ENCODE peak calls at places on chromosomes 12 and 14, in eight cellular contexts. W, K, L, J, Q, D, Y and M are unnamed samples.

GRCh38 chr14:52049721-52050588 is 18.9 kb downstream of the NID2 start:
- DNase-seq in W (no peak), K (no peak), L (peak), J (no peak), Q (peak), D (no peak), Y (no peak), M (no peak)

GRCh38 chr14:65243766-65244442 is 141.6 kb upstream of the MAX start:
- DNase-seq in W (no peak), K (peak), L (no peak), J (no peak), Q (no peak), D (no peak), Y (no peak), M (no peak)

GRCh38 chr12:11069854-11070253 is 7.8 kb upstream of the TAS2R46 start:
- DNase-seq in W (no peak), K (no peak), L (no peak), J (no peak), Q (no peak), D (no peak), Y (no peak), M (no peak)

GRCh38 chr12:2273288-2273687 is 220.5 kb downstream of the CACNA1C start:
- DNase-seq in W (no peak), K (no peak), L (no peak), J (no peak), Q (no peak), D (no peak), Y (no peak), M (no peak)

GRCh38 chr12:68854078-68854468 is 46.1 kb downstream of the MDM2 start:
- DNase-seq in W (no peak), K (no peak), L (no peak), J (no peak), Q (no peak), D (no peak), Y (no peak), M (no peak)

GRCh38 chr12:87142346-87142745 is 886.2 kb upstream of the MGAT4C start:
- DNase-seq in W (no peak), K (no peak), L (no peak), J (no peak), Q (no peak), D (no peak), Y (no peak), M (no peak)

GRCh38 chr14:92971601-92972180 is 48.7 kb downstream of the CHGA start:
- DNase-seq in W (no peak), K (no peak), L (no peak), J (peak), Q (no peak), D (no peak), Y (no peak), M (no peak)

GRCh38 chr14:101101456-101102056 is 198.0 kb upstream of the RTL1 start:
- DNase-seq in W (no peak), K (no peak), L (no peak), J (no peak), Q (no peak), D (no peak), Y (no peak), M (no peak)

GRCh38 chr12:1935700-1936378 is 17.4 kb upstream of the CACNA2D4 start:
- DNase-seq in W (no peak), K (no peak), L (peak), J (no peak), Q (no peak), D (no peak), Y (no peak), M (no peak)

GRCh38 chr12:118188690-118189371 is 52.9 kb downstream of the PEBP1 start:
- DNase-seq in W (no peak), K (no peak), L (no peak), J (no peak), Q (peak), D (peak), Y (no peak), M (no peak)

GRCh38 chr14:59678352-59678751 is 101.7 kb upstream of the CCDC175 start:
- DNase-seq in W (no peak), K (no peak), L (no peak), J (no peak), Q (no peak), D (no peak), Y (no peak), M (no peak)

GRCh38 chr12:50257226-50258166 is 25.8 kb downstream of the LIMA1 start:
- DNase-seq in W (no peak), K (no peak), L (peak), J (no peak), Q (no peak), D (peak), Y (no peak), M (no peak)

GRCh38 chr12:58540480-58541299 is 379.6 kb downstream of the LRIG3 start:
- DNase-seq in W (peak), K (peak), L (peak), J (peak), Q (peak), D (peak), Y (no peak), M (peak)

GRCh38 chr14:64800000-64800399 is 79.7 kb downstream of the SPTB start:
- DNase-seq in W (no peak), K (peak), L (peak), J (no peak), Q (peak), D (peak), Y (no peak), M (peak)

GRCh38 chr12:57101892-57102695 is 9.1 kb downstream of the STAT6 start:
- DNase-seq in W (no peak), K (no peak), L (peak), J (no peak), Q (no peak), D (no peak), Y (no peak), M (no peak)

GRCh38 chr14:39558525-39558924 is 126.3 kb upstream of the FBXO33 start:
- DNase-seq in W (no peak), K (no peak), L (no peak), J (no peak), Q (no peak), D (no peak), Y (no peak), M (no peak)

GRCh38 chr14:75174066-75174465 is 2.3 kb downstream of the TMED10 start:
- DNase-seq in W (no peak), K (no peak), L (no peak), J (no peak), Q (no peak), D (peak), Y (no peak), M (no peak)

GRCh38 chr12:102483466-102483865 is 3.1 kb upstream of the IGF1 start:
- DNase-seq in W (no peak), K (peak), L (no peak), J (no peak), Q (no peak), D (no peak), Y (no peak), M (no peak)

GRCh38 chr12:43776498-43776897 is 17.7 kb downstream of the IRAK4 start:
- DNase-seq in W (no peak), K (peak), L (peak), J (no peak), Q (peak), D (peak), Y (no peak), M (peak)

GRCh38 chr12:123150804-123151678 is at the start of gene PITPNM2:
- DNase-seq in W (no peak), K (peak), L (peak), J (peak), Q (peak), D (no peak), Y (no peak), M (no peak)

GRCh38 chr14:73241481-73242165 is 4.3 kb downstream of the PAPLN start:
- DNase-seq in W (no peak), K (peak), L (no peak), J (no peak), Q (no peak), D (no peak), Y (no peak), M (no peak)

GRCh38 chr12:131085125-131085815 is 131.6 kb downstream of the ADGRD1 start:
- DNase-seq in W (no peak), K (no peak), L (no peak), J (no peak), Q (no peak), D (no peak), Y (no peak), M (no peak)

GRCh38 chr12:26125451-26126339 is 858 bp upstream of the BHLHE41 start:
- DNase-seq in W (peak), K (peak), L (peak), J (peak), Q (peak), D (peak), Y (no peak), M (peak)

GRCh38 chr12:82696543-82696942 is 9.8 kb downstream of the TMTC2 start:
- DNase-seq in W (no peak), K (no peak), L (no peak), J (no peak), Q (no peak), D (no peak), Y (no peak), M (no peak)

GRCh38 chr12:10562306-10562933 is 51.0 kb downstream of the MAGOHB start:
- DNase-seq in W (no peak), K (peak), L (peak), J (no peak), Q (peak), D (peak), Y (no peak), M (peak)

GRCh38 chr14:89186850-89187376 is 230.1 kb downstream of the FOXN3 start:
- DNase-seq in W (no peak), K (peak), L (no peak), J (no peak), Q (no peak), D (no peak), Y (no peak), M (no peak)

GRCh38 chr14:32565256-32565655 is 236.2 kb downstream of the AKAP6 start:
- DNase-seq in W (no peak), K (no peak), L (no peak), J (no peak), Q (no peak), D (no peak), Y (no peak), M (no peak)

GRCh38 chr14:105865266-105865903 is 339.0 kb downstream of the TMEM121 start:
- DNase-seq in W (no peak), K (no peak), L (no peak), J (peak), Q (no peak), D (no peak), Y (no peak), M (no peak)